ENCODE peak calls at places on chromosomes 6 and 20, in seven cellular contexts. Z is activated CD8-positive, alpha-beta memory T cell treated with anti-CD3 and anti-CD28 coated beads, Interleukin-2, amount 50 U/mL, for 48 hours; U is NCI-H2171; P is activated naive CD8-positive, alpha-beta T cell treated with anti-CD3 and anti-CD28 coated beads for 36 hours; I is stimulated activated CD4-positive, alpha-beta T cell treated with anti-CD3 and anti-CD28 coated beads, Interleukin-2, amount 100 ng/mL, for 48 hours; M is central memory CD4-positive, alpha-beta T cell; D is HCEC 1CT. Y is an unnamed sample.

GRCh38 chr6:44725070-44725469 is 337.6 kb downstream of the CDC5L start:
- DNase-seq in Z (no peak), U (no peak), P (no peak), I (no peak), M (no peak), D (peak), Y (no peak)

GRCh38 chr20:59566631-59567524 is 37.5 kb upstream of the PHACTR3 start:
- DNase-seq in Z (no peak), U (no peak), P (no peak), I (no peak), M (no peak), D (no peak), Y (no peak)

GRCh38 chr6:168186438-168186837 is 107.4 kb upstream of the FRMD1 start:
- DNase-seq in Z (peak), U (no peak), P (no peak), I (no peak), M (no peak), D (no peak), Y (no peak)

GRCh38 chr6:149913542-149914240 is 9.2 kb downstream of the RAET1G start:
- DNase-seq in Z (no peak), U (no peak), P (no peak), I (no peak), M (no peak), D (no peak), Y (no peak)

GRCh38 chr6:52640170-52640569 is 30.7 kb upstream of the TMEM14A start:
- DNase-seq in Z (no peak), U (no peak), P (no peak), I (no peak), M (no peak), D (no peak), Y (peak)

GRCh38 chr6:53496797-53497196 is 48.1 kb downstream of the GCLC start:
- DNase-seq in Z (no peak), U (no peak), P (no peak), I (no peak), M (no peak), D (peak), Y (peak)

GRCh38 chr20:33408716-33409654 is 7.7 kb upstream of the CDK5RAP1 start:
- DNase-seq in Z (no peak), U (no peak), P (no peak), I (no peak), M (peak), D (no peak), Y (no peak)

GRCh38 chr6:1136415-1136774 is 175.5 kb upstream of the FOXQ1 start:
- DNase-seq in Z (no peak), U (no peak), P (no peak), I (no peak), M (no peak), D (peak), Y (peak)

GRCh38 chr20:25148181-25148981 is 47.1 kb upstream of the ENTPD6 start:
- DNase-seq in Z (peak), U (no peak), P (peak), I (peak), M (peak), D (no peak), Y (peak)

GRCh38 chr6:53294095-53294494 is 54.7 kb downstream of the ELOVL5 start:
- DNase-seq in Z (peak), U (no peak), P (no peak), I (no peak), M (no peak), D (no peak), Y (no peak)

GRCh38 chr20:50193169-50193850 is 2.7 kb downstream of the CEBPB start:
- DNase-seq in Z (no peak), U (no peak), P (no peak), I (no peak), M (no peak), D (peak), Y (peak)

GRCh38 chr6:6924708-6925107 is 183.1 kb upstream of the RREB1 start:
- DNase-seq in Z (no peak), U (no peak), P (no peak), I (no peak), M (no peak), D (no peak), Y (no peak)

GRCh38 chr6:144266091-144266649 is 19.0 kb upstream of the UTRN start:
- DNase-seq in Z (no peak), U (no peak), P (no peak), I (no peak), M (no peak), D (peak), Y (peak)

GRCh38 chr20:57071283-57071701 is 195.1 kb downstream of the BMP7 start:
- DNase-seq in Z (no peak), U (no peak), P (no peak), I (no peak), M (no peak), D (no peak), Y (no peak)

GRCh38 chr6:44342489-44342888 is at the start of gene SPATS1:
- DNase-seq in Z (no peak), U (no peak), P (peak), I (no peak), M (peak), D (no peak), Y (no peak)

GRCh38 chr20:24766826-24767622 is 182.0 kb upstream of the CST7 start:
- DNase-seq in Z (peak), U (no peak), P (no peak), I (no peak), M (no peak), D (no peak), Y (no peak)

GRCh38 chr6:4487538-4487937 is 288.7 kb upstream of the CDYL start:
- DNase-seq in Z (no peak), U (no peak), P (peak), I (no peak), M (no peak), D (no peak), Y (no peak)

GRCh38 chr6:82143041-82143481 is 104.5 kb downstream of the IBTK start:
- DNase-seq in Z (no peak), U (no peak), P (no peak), I (no peak), M (no peak), D (no peak), Y (peak)

GRCh38 chr6:33298773-33299236 is at the start of gene RGL2:
- DNase-seq in Z (peak), U (peak), P (peak), I (no peak), M (no peak), D (peak), Y (peak)

GRCh38 chr6:117795234-117795633 is 111.8 kb upstream of the SLC35F1 start:
- DNase-seq in Z (no peak), U (no peak), P (no peak), I (no peak), M (no peak), D (no peak), Y (no peak)

GRCh38 chr6:41705996-41706835 is 29.2 kb downstream of the TFEB start:
- DNase-seq in Z (peak), U (no peak), P (peak), I (peak), M (no peak), D (peak), Y (peak)

GRCh38 chr6:1094306-1094705 is 217.6 kb upstream of the FOXQ1 start:
- DNase-seq in Z (no peak), U (no peak), P (no peak), I (no peak), M (no peak), D (peak), Y (peak)

GRCh38 chr6:29942275-29943052 is at the start of gene HLA-A:
- DNase-seq in Z (peak), U (peak), P (peak), I (peak), M (peak), D (peak), Y (peak)

GRCh38 chr6:21033575-21034026 is 499.3 kb downstream of the CDKAL1 start:
- DNase-seq in Z (no peak), U (no peak), P (no peak), I (no peak), M (no peak), D (peak), Y (peak)